ENCODE peak calls at places on chromosome 9, in six cellular contexts. One of them, this sample, is unnamed.

GRCh38 chr9:91219557-91219956 is 142.2 kb downstream of the AUH start:
- DNase-seq in H1: no peak
- DNase-seq in K562: no peak
- DNase-seq in HepG2: no peak
- DNase-seq in GM12891: no peak
- DNase-seq in GM12878: no peak
- DNase-seq in this sample: no peak

GRCh38 chr9:98607787-98608186 is 100.9 kb downstream of the GABBR2 start:
- DNase-seq in K562: no peak
- DNase-seq in GM12878: no peak
- DNase-seq in H1: no peak
- DNase-seq in HepG2: no peak
- DNase-seq in GM12891: no peak
- DNase-seq in this sample: no peak

GRCh38 chr9:129464972-129465833 is 155.7 kb downstream of the C9orf50 start:
- DNase-seq in K562: peak
- DNase-seq in GM12891: no peak
- DNase-seq in H1: no peak
- DNase-seq in HepG2: no peak
- DNase-seq in GM12878: no peak
- DNase-seq in this sample: no peak

GRCh38 chr9:14315754-14316573 is 2.0 kb upstream of the NFIB start:
- DNase-seq in H1: no peak
- DNase-seq in GM12878: no peak
- DNase-seq in K562: no peak
- DNase-seq in HepG2: no peak
- DNase-seq in GM12891: no peak
- DNase-seq in this sample: no peak

GRCh38 chr9:16575142-16575877 is 295.2 kb downstream of the BNC2 start:
- DNase-seq in HepG2: no peak
- DNase-seq in GM12878: no peak
- DNase-seq in H1: no peak
- DNase-seq in GM12891: no peak
- DNase-seq in K562: no peak
- DNase-seq in this sample: no peak

GRCh38 chr9:8859416-8859815 is 1059.8 kb upstream of the DMAC1 start:
- DNase-seq in K562: no peak
- DNase-seq in GM12891: no peak
- DNase-seq in GM12878: no peak
- DNase-seq in HepG2: no peak
- DNase-seq in H1: no peak
- DNase-seq in this sample: no peak

GRCh38 chr9:36867241-36867640 is 166.8 kb downstream of the PAX5 start:
- DNase-seq in GM12878: no peak
- DNase-seq in HepG2: no peak
- DNase-seq in GM12891: no peak
- DNase-seq in H1: no peak
- DNase-seq in K562: no peak
- DNase-seq in this sample: no peak

GRCh38 chr9:97895695-97896332 is 26.5 kb downstream of the TRMO start:
- DNase-seq in GM12878: no peak
- DNase-seq in H1: no peak
- DNase-seq in GM12891: no peak
- DNase-seq in HepG2: peak
- DNase-seq in K562: peak
- DNase-seq in this sample: no peak

GRCh38 chr9:86836797-86837196 is 110.5 kb downstream of the GAS1 start:
- DNase-seq in GM12878: peak
- DNase-seq in K562: no peak
- DNase-seq in HepG2: no peak
- DNase-seq in GM12891: no peak
- DNase-seq in H1: no peak
- DNase-seq in this sample: no peak

GRCh38 chr9:113652355-113653152 is 189.0 kb downstream of the RGS3 start:
- DNase-seq in GM12891: no peak
- DNase-seq in H1: no peak
- DNase-seq in HepG2: peak
- DNase-seq in GM12878: no peak
- DNase-seq in K562: no peak
- DNase-seq in this sample: no peak

GRCh38 chr9:107542814-107543213 is 53.2 kb upstream of the KLF4 start:
- DNase-seq in GM12891: no peak
- DNase-seq in H1: no peak
- DNase-seq in K562: no peak
- DNase-seq in GM12878: no peak
- DNase-seq in HepG2: no peak
- DNase-seq in this sample: no peak

GRCh38 chr9:92122792-92123191 is 7.6 kb upstream of the SPTLC1 start:
- DNase-seq in HepG2: no peak
- DNase-seq in H1: no peak
- DNase-seq in GM12891: no peak
- DNase-seq in K562: no peak
- DNase-seq in GM12878: no peak
- DNase-seq in this sample: no peak

GRCh38 chr9:92033991-92034390 is 81.2 kb downstream of the SPTLC1 start:
- DNase-seq in HepG2: no peak
- DNase-seq in H1: no peak
- DNase-seq in K562: no peak
- DNase-seq in GM12878: no peak
- DNase-seq in GM12891: no peak
- DNase-seq in this sample: no peak

GRCh38 chr9:70034292-70034711 is 9.3 kb upstream of the MAMDC2 start:
- DNase-seq in H1: no peak
- DNase-seq in GM12878: no peak
- DNase-seq in HepG2: no peak
- DNase-seq in K562: no peak
- DNase-seq in GM12891: no peak
- DNase-seq in this sample: no peak

GRCh38 chr9:15743512-15743911 is 190.7 kb downstream of the CCDC171 start:
- DNase-seq in HepG2: no peak
- DNase-seq in K562: no peak
- DNase-seq in GM12878: peak
- DNase-seq in GM12891: no peak
- DNase-seq in H1: no peak
- DNase-seq in this sample: no peak

GRCh38 chr9:37859043-37859442 is 44.9 kb downstream of the SLC25A51 start:
- DNase-seq in K562: peak
- DNase-seq in H1: no peak
- DNase-seq in GM12878: no peak
- DNase-seq in HepG2: no peak
- DNase-seq in GM12891: no peak
- DNase-seq in this sample: no peak

GRCh38 chr9:69045821-69046220 is 10.3 kb downstream of the FXN start:
- DNase-seq in K562: no peak
- DNase-seq in GM12878: no peak
- DNase-seq in H1: no peak
- DNase-seq in HepG2: peak
- DNase-seq in GM12891: no peak
- DNase-seq in this sample: no peak

GRCh38 chr9:8649157-8649556 is 849.6 kb upstream of the DMAC1 start:
- DNase-seq in K562: no peak
- DNase-seq in GM12878: peak
- DNase-seq in H1: no peak
- DNase-seq in HepG2: no peak
- DNase-seq in GM12891: no peak
- DNase-seq in this sample: no peak

GRCh38 chr9:82961504-82962125 is 101.3 kb downstream of the RASEF start:
- DNase-seq in HepG2: peak
- DNase-seq in K562: peak
- DNase-seq in GM12878: peak
- DNase-seq in H1: peak
- DNase-seq in GM12891: peak
- DNase-seq in this sample: peak

GRCh38 chr9:36486454-36486932 is 86.2 kb upstream of the MELK start:
- DNase-seq in H1: no peak
- DNase-seq in GM12878: no peak
- DNase-seq in HepG2: no peak
- DNase-seq in GM12891: no peak
- DNase-seq in K562: peak
- DNase-seq in this sample: no peak

GRCh38 chr9:114155967-114156294 is 594 bp downstream of the COL27A1 start:
- DNase-seq in GM12878: no peak
- DNase-seq in H1: no peak
- DNase-seq in GM12891: no peak
- DNase-seq in HepG2: no peak
- DNase-seq in K562: no peak
- DNase-seq in this sample: no peak

GRCh38 chr9:134658378-134658955 is 16.9 kb downstream of the COL5A1 start:
- DNase-seq in HepG2: no peak
- DNase-seq in GM12878: no peak
- DNase-seq in GM12891: no peak
- DNase-seq in K562: no peak
- DNase-seq in H1: no peak
- DNase-seq in this sample: no peak

DNA sequence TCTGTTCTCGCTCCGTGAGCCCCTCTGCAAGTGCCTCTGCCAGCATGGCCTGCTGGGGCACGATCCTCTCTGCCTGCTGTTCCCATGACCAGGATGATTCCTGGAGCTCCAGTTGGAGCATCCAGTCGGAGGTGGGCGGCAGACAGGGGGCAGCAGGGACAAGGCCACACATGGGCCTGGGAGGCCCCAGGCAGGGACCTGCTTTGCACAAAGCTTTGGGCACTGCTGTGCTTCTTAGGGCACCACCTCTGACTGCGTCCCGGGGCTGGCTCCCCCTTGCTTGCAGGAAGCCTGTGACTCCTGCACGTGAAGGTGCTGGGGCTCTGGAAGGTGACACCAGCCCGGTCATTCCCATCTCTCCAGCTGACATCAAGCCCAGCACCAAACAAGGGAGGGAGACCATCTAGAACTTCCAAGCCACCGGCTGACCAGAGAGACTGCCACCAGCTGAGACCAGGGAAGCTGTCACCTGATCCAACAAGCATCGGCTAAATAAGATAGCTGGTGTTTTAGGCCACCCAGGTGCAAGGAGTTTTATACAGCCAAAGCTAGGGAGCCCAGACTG is 174.8 kb upstream of the FOXD4L5 start:
- DNase-seq in GM12891: no peak
- DNase-seq in K562: no peak
- DNase-seq in H1: no peak
- DNase-seq in HepG2: no peak
- DNase-seq in GM12878: no peak
- DNase-seq in this sample: no peak
- TF ChIP-seq POLR2AphosphoS5 in GM12891: no peak
- TF ChIP-seq POLR2AphosphoS5 in K562: no peak
- TF ChIP-seq POLR2AphosphoS5 in H1: no peak
- TF ChIP-seq POLR2AphosphoS5 in HepG2: no peak
- TF ChIP-seq POLR2AphosphoS5 in GM12878: no peak
- TF ChIP-seq POLR2AphosphoS5 in this sample: no peak

GRCh38 chr9:32572900-32573523 is at the start of gene NDUFB6:
- DNase-seq in K562: peak
- DNase-seq in GM12891: peak
- DNase-seq in H1: no peak
- DNase-seq in GM12878: peak
- DNase-seq in HepG2: peak
- DNase-seq in this sample: peak
- TF ChIP-seq POLR2A in K562: peak
- TF ChIP-seq POLR2A in GM12891: peak
- TF ChIP-seq POLR2A in H1: peak
- TF ChIP-seq POLR2A in GM12878: peak
- TF ChIP-seq POLR2A in HepG2: peak
- TF ChIP-seq POLR2A in this sample: peak

DNA sequence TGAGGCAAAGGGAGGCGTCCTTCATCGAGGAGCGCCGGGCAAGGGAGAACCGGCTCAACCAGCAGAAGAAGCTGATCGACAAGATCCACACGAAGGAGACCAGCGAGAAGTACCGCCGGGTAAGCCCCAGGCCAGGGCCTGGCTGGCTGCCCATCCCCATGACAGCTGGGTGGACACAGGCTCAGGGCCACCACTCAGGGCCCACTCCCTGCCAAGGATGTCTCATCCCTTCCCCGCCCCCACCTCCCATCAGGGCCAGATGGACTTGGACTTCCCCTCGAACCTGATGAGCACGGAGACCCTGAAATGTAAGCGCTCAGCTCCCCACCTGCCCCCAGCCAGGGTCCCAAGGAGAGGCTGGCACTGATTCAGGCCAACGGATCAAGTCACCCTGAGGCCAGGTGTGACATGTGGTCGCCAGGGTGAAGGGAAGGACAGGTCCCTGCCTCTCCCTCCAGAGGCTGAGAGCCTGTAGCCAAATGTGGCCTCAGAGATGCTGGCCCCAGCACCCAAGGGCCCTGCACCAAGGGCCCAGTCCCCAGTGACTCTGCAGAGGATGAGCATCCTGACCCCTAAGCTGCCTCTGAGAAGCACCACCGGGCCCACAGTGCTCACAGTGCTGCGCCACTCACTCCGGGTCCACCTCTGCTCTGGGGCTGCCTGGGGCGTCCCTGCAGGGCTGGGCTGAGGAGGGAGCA is 3.1 kb upstream of the RABL6 start:
- DNase-seq in K562: no peak
- DNase-seq in HepG2: no peak
- DNase-seq in H1: no peak
- DNase-seq in GM12891: peak
- DNase-seq in GM12878: no peak
- DNase-seq in this sample: no peak
- TF ChIP-seq TAF1 in K562: no peak
- TF ChIP-seq TAF1 in HepG2: no peak
- TF ChIP-seq TAF1 in H1: no peak
- TF ChIP-seq TAF1 in GM12891: no peak
- TF ChIP-seq TAF1 in GM12878: no peak
- TF ChIP-seq TAF1 in this sample: no peak

GRCh38 chr9:81498576-81498975 is 190.8 kb downstream of the TLE1 start:
- DNase-seq in GM12891: no peak
- DNase-seq in H1: no peak
- DNase-seq in GM12878: no peak
- DNase-seq in K562: no peak
- DNase-seq in HepG2: no peak
- DNase-seq in this sample: no peak

GRCh38 chr9:81492710-81493447 is 196.5 kb downstream of the TLE1 start:
- DNase-seq in GM12891: no peak
- DNase-seq in GM12878: no peak
- DNase-seq in HepG2: peak
- DNase-seq in H1: no peak
- DNase-seq in K562: no peak
- DNase-seq in this sample: no peak

GRCh38 chr9:81499571-81499970 is 189.8 kb downstream of the TLE1 start:
- DNase-seq in H1: no peak
- DNase-seq in GM12891: no peak
- DNase-seq in GM12878: no peak
- DNase-seq in K562: no peak
- DNase-seq in HepG2: no peak
- DNase-seq in this sample: no peak

GRCh38 chr9:81499021-81499454 is 190.3 kb downstream of the TLE1 start:
- DNase-seq in H1: no peak
- DNase-seq in HepG2: no peak
- DNase-seq in GM12891: no peak
- DNase-seq in GM12878: no peak
- DNase-seq in K562: no peak
- DNase-seq in this sample: no peak

DNA sequence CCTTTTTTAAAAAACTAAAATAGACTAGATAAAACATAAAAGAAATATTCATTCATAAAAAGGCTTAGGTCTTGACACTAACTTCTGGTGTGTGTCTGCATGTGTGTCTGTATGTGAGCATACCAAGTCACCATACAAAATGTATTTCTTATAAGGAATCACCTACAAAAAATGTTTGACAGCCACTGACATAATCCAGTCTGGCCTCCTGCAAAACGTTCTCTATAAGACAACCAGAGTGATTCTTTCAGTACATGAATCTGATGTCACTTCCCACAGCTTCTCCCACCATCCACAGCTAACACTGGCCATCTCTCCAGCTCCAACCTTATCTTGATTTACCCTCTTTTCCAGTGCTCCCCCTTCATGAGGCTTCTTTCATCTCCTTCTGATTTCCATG is 192.3 kb downstream of the TLE1 start:
- DNase-seq in HepG2: no peak
- DNase-seq in K562: no peak
- DNase-seq in GM12891: no peak
- DNase-seq in GM12878: no peak
- DNase-seq in H1: no peak
- DNase-seq in this sample: no peak
- TF ChIP-seq POLR2AphosphoS5 in HepG2: no peak
- TF ChIP-seq POLR2AphosphoS5 in K562: no peak
- TF ChIP-seq POLR2AphosphoS5 in GM12891: no peak
- TF ChIP-seq POLR2AphosphoS5 in GM12878: no peak
- TF ChIP-seq POLR2AphosphoS5 in H1: no peak
- TF ChIP-seq POLR2AphosphoS5 in this sample: no peak

This sample was measured in GM12892.